ENCODE peak calls at places on chromosomes 12 and 14, in nine cellular contexts. M is mesendoderm; J is naive thymus-derived CD4-positive, alpha-beta T cell; K is MG63; B is neuronal stem cell; Z is brain microvascular endothelial cell; Q is lower lobe of right lung; O is colonic mucosa; E is CD8-positive, alpha-beta T cell. S is an unnamed sample.

GRCh38 chr12:110636516-110636915 is 22.6 kb downstream of the TCTN1 start:
- DNase-seq in M (no peak), J (no peak), K (no peak), B (no peak), Z (no peak), Q (no peak), O (no peak), E (no peak), S (no peak)

GRCh38 chr14:70660967-70661871 is 19.5 kb downstream of the TTC9 start:
- DNase-seq in M (no peak), J (peak; percentile 79), K (no peak), B (no peak), Z (no peak), Q (no peak), O (peak; percentile 32), E (peak; percentile 74), S (no peak)

GRCh38 chr12:3295648-3296408 is 195.2 kb upstream of the PRMT8 start:
- DNase-seq in M (no peak), J (no peak), K (peak; percentile 68), B (no peak), Z (no peak), Q (no peak), O (no peak), E (no peak), S (no peak)

GRCh38 chr12:95303476-95303875 is 85.9 kb downstream of the VEZT start:
- DNase-seq in M (no peak), J (no peak), K (no peak), B (no peak), Z (no peak), Q (no peak), O (no peak), E (no peak), S (no peak)

GRCh38 chr14:62031504-62031903 is 269.3 kb downstream of the SNAPC1 start:
- DNase-seq in M (no peak), J (no peak), K (no peak), B (no peak), Z (no peak), Q (no peak), O (no peak), E (no peak), S (no peak)

GRCh38 chr14:54579606-54580005 is 12.7 kb downstream of the SAMD4A start:
- DNase-seq in M (no peak), J (no peak), K (no peak), B (no peak), Z (peak; percentile 47), Q (no peak), O (no peak), E (no peak), S (no peak)

GRCh38 chr14:22748188-22748587 is 18.3 kb upstream of the OXA1L start:
- DNase-seq in M (no peak), J (no peak), K (no peak), B (no peak), Z (no peak), Q (no peak), O (no peak), E (no peak), S (no peak)

GRCh38 chr14:58107041-58107440 is 45.0 kb downstream of the ARMH4 start:
- DNase-seq in M (no peak), J (no peak), K (no peak), B (no peak), Z (no peak), Q (no peak), O (no peak), E (no peak), S (no peak)

GRCh38 chr12:53070901-53071492 is 8.2 kb downstream of the SPRYD3 start:
- DNase-seq in M (peak; percentile 70), J (no peak), K (no peak), B (no peak), Z (no peak), Q (no peak), O (no peak), E (no peak), S (no peak)

GRCh38 chr12:55830601-55831406 is 1.4 kb upstream of the DNAJC14 start:
- DNase-seq in M (peak; percentile 74), J (peak; percentile 47), K (peak; percentile 40), B (peak; percentile 82), Z (no peak), Q (peak; percentile 79), O (peak; percentile 85), E (peak; percentile 81), S (peak; percentile 76)

GRCh38 chr14:69760810-69761209 is 6.1 kb upstream of the SRSF5 start:
- DNase-seq in M (no peak), J (no peak), K (no peak), B (no peak), Z (peak; percentile 15), Q (no peak), O (no peak), E (no peak), S (no peak)

GRCh38 chr12:54419088-54419887 is at the start of gene ITGA5:
- DNase-seq in M (peak; percentile 73), J (no peak), K (peak; percentile 84), B (peak; percentile 48), Z (peak; percentile 53), Q (peak; percentile 81), O (peak; percentile 63), E (no peak), S (no peak)

GRCh38 chr12:9760699-9761406 is at the start of gene CD69:
- DNase-seq in M (no peak), J (peak; percentile 85), K (no peak), B (no peak), Z (no peak), Q (no peak), O (peak; percentile 49), E (peak; percentile 71), S (peak; percentile 66)

GRCh38 chr14:105398044-105398725 is at the start of gene TEX22:
- DNase-seq in M (peak; percentile 69), J (peak; percentile 82), K (peak; percentile 75), B (peak; percentile 39), Z (peak; percentile 52), Q (peak; percentile 94), O (peak; percentile 92), E (peak; percentile 97), S (peak; percentile 92)

GRCh38 chr12:56099787-56100186 is 4.6 kb upstream of the PA2G4 start:
- DNase-seq in M (no peak), J (no peak), K (no peak), B (no peak), Z (no peak), Q (no peak), O (no peak), E (no peak), S (no peak)

DNA sequence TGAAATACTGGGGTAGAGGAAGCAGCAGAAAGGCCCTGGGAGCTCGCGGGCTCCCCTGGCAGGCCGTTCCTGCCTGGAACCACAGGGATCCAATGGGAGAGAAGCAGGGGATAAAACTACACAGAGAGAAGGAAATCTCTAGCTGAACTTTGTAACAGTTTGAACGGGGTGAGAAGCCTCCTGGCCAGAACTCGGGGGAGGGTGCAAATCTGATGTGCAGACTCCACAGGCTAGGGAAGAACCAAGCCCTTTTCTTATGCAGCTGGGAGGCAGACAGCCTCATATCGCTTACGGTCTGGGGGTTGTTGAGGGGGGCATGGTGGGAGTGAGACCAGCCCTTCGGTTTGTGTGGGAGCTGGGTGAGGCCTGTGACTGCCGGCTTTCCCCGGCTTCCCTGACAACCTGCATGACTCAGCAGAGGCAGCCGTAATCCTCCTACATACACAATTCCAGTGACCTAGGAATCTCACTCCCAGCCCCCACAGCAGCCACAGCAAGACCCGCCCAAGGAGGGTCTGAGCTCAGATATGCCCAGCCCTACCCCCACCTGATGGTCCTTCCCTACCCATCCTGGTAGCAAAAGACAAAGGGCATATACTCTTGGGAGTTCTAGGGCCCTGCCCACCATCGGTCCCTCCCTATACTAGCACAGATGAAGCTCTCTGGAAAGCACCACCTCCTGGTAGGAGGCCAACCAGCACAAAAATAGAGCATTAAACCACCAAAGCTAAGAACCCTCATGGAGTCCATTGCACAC is 143.0 kb downstream of the TMTC1 start:
- DNase-seq in M (peak; percentile 84), J (no peak), K (peak; percentile 77), B (no peak), Z (peak; percentile 41), Q (no peak), O (no peak), E (no peak), S (no peak)
- H3K4me3 ChIP-seq in M (no peak overlapping the region), J (no peak overlapping the region), K (no peak overlapping the region), B (no peak overlapping the region), Z (no peak overlapping the region), Q (no peak overlapping the region), O (no peak overlapping the region), E (no peak overlapping the region), S (no peak overlapping the region)

GRCh38 chr12:114689075-114689994 is 5.4 kb upstream of the TBX3 start:
- DNase-seq in M (no peak), J (no peak), K (no peak), B (no peak), Z (no peak), Q (no peak), O (no peak), E (no peak), S (no peak)
- H3K27me3 ChIP-seq in M (peaks cover 30% of the 10 kb centered on the region), J (peaks cover 33% of the 10 kb centered on the region), K (no peaks in the 10 kb centered on the region), B (peaks cover 63% of the 10 kb centered on the region), Z (peaks cover 72% of the 10 kb centered on the region), Q (peaks cover 89% of the 10 kb centered on the region), O (peaks cover 57% of the 10 kb centered on the region), E (peaks cover 33% of the 10 kb centered on the region), S (no peaks in the 10 kb centered on the region)

DNA sequence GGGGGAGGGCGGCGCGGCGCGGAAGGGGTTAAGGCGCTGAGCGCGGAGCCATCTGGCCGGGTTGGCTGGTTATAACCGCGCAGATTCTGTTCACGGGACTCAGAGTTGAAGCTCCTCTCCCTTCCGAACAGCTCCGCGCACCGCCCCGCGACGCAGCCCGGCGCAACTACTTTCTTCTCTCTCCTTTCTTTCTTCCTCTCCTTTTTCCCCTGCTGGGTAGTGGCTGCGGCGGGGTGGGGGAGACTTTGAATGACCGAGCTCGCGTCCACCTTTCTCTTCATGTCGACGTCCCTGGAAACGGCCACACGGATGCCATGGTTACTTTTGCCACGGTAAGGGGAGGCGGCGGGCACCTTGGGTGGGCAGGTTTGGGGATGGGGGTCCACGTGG is at the start of gene NTF3:
- DNase-seq in M (peak; percentile 61), J (no peak), K (peak; percentile 56), B (no peak), Z (no peak), Q (no peak), O (no peak), E (no peak), S (no peak)
- H3K4me3 ChIP-seq in M (peak within 1 kb of the TSS; percentile 52), J (no peak within 1 kb of the TSS), K (peak within 1 kb of the TSS; percentile 59), B (peak within 1 kb of the TSS; percentile 31), Z (peak within 1 kb of the TSS; percentile 37), Q (peak within 1 kb of the TSS; percentile 41), O (peak within 1 kb of the TSS; percentile 30), E (no peak within 1 kb of the TSS), S (no peak within 1 kb of the TSS)

GRCh38 chr14:95662376-95663186 is 23.6 kb upstream of the TCL1B start:
- DNase-seq in M (peak; percentile 85), J (no peak), K (no peak), B (no peak), Z (no peak), Q (no peak), O (no peak), E (no peak), S (no peak)

GRCh38 chr14:95664046-95664445 is 22.2 kb upstream of the TCL1B start:
- DNase-seq in M (no peak), J (no peak), K (no peak), B (no peak), Z (no peak), Q (no peak), O (no peak), E (no peak), S (no peak)

GRCh38 chr14:95660550-95661515 is 25.4 kb upstream of the TCL1B start:
- DNase-seq in M (peak; percentile 55), J (no peak), K (no peak), B (no peak), Z (no peak), Q (no peak), O (no peak), E (no peak), S (no peak)

GRCh38 chr14:95663226-95663797 is 22.9 kb upstream of the TCL1B start:
- DNase-seq in M (no peak), J (no peak), K (no peak), B (no peak), Z (no peak), Q (no peak), O (no peak), E (no peak), S (peak; percentile 59)

GRCh38 chr14:95659986-95660385 is 26.2 kb upstream of the TCL1B start:
- DNase-seq in M (no peak), J (no peak), K (peak; percentile 63), B (no peak), Z (no peak), Q (no peak), O (no peak), E (no peak), S (no peak)
- H3K27me3 ChIP-seq in M (no peaks in the 10 kb centered on the region), J (peaks cover 3% of the 10 kb centered on the region), K (no peaks in the 10 kb centered on the region), B (no peaks in the 10 kb centered on the region), Z (no peaks in the 10 kb centered on the region), Q (peaks cover 18% of the 10 kb centered on the region), O (no peaks in the 10 kb centered on the region), E (no peaks in the 10 kb centered on the region), S (no peaks in the 10 kb centered on the region)

S was measured in GM06990.